ENCODE peak calls at places on chromosomes 16 and 17, in nine cellular contexts. S is endothelial cell; B is GF-D8; X is NCI-H1436; Y is H7; R is Kasumi-1; I is activated CD4-positive, alpha-beta T cell treated with anti-CD3 and anti-CD28 coated beads, Interleukin-2, amount 50 U/mL, for 48 hours; L is NCI-H2029; G is T follicular helper cell. A is an unnamed sample.

GRCh38 chr16:4922721-4923342 is 14.1 kb downstream of the PPL start:
- DNase-seq in I (no peak), R (no peak), L (no peak), S (no peak), B (no peak), G (no peak), Y (peak), X (no peak), A (no peak)

GRCh38 chr16:68083861-68084503 is 1.2 kb upstream of the NFATC3 start:
- DNase-seq in I (no peak), X (no peak), S (peak), R (no peak), L (no peak), G (no peak), B (no peak), Y (peak), A (no peak)

GRCh38 chr16:15607700-15608396 is 35.1 kb downstream of the MARF1 start:
- DNase-seq in S (no peak), X (no peak), L (no peak), I (no peak), R (no peak), Y (no peak), B (no peak), G (no peak), A (no peak)

GRCh38 chr17:41645371-41646063 is 21.1 kb upstream of the KRT17 start:
- DNase-seq in G (no peak), S (no peak), L (no peak), B (peak), I (no peak), R (peak), Y (no peak), X (no peak), A (no peak)

GRCh38 chr17:27793168-27793905 is 7.0 kb downstream of the NOS2 start:
- DNase-seq in G (no peak), Y (peak), X (no peak), I (no peak), R (no peak), S (peak), B (no peak), L (no peak), A (no peak)

GRCh38 chr17:41835800-41836549 is at the start of gene NT5C3B:
- DNase-seq in I (peak), S (peak), R (peak), X (peak), Y (peak), B (no peak), G (peak), L (no peak), A (no peak)

GRCh38 chr17:67438669-67439068 is 61.6 kb downstream of the PITPNC1 start:
- DNase-seq in S (no peak), Y (peak), L (no peak), G (no peak), B (no peak), R (no peak), I (no peak), X (no peak), A (no peak)

GRCh38 chr16:20901441-20902112 is 1.0 kb downstream of the LYRM1 start:
- DNase-seq in X (peak), S (peak), Y (peak), G (no peak), L (no peak), R (no peak), B (peak), I (peak), A (peak)

GRCh38 chr17:55301521-55302406 is 37.0 kb downstream of the HLF start:
- DNase-seq in X (no peak), S (no peak), G (no peak), R (no peak), Y (no peak), B (no peak), I (no peak), L (no peak), A (no peak)

GRCh38 chr17:77963441-77963840 is 4.9 kb downstream of the TNRC6C start:
- DNase-seq in I (peak), R (peak), L (peak), X (no peak), Y (no peak), S (no peak), G (peak), B (peak), A (no peak)

GRCh38 chr17:77124192-77124908 is 16.4 kb upstream of the SEC14L1 start:
- DNase-seq in B (no peak), R (no peak), Y (no peak), S (peak), L (no peak), X (no peak), G (no peak), I (no peak), A (no peak)

GRCh38 chr17:18959071-18959844 is 7.3 kb downstream of the SLC5A10 start:
- DNase-seq in I (no peak), R (no peak), S (no peak), X (no peak), L (no peak), B (no peak), Y (peak), G (no peak), A (no peak)

GRCh38 chr16:50547340-50547865 is 793 bp upstream of the NKD1 start:
- DNase-seq in G (peak), I (peak), X (peak), Y (peak), B (peak), S (peak), L (no peak), R (peak), A (peak)

GRCh38 chr17:43984521-43984920 is 19.9 kb upstream of the NAGS start:
- DNase-seq in R (no peak), I (no peak), X (no peak), Y (peak), G (no peak), S (no peak), L (no peak), B (no peak), A (no peak)

GRCh38 chr16:53224932-53225533 is 170.2 kb downstream of the CHD9 start:
- DNase-seq in I (no peak), X (no peak), G (no peak), S (no peak), L (no peak), Y (no peak), R (no peak), B (peak), A (no peak)

GRCh38 chr17:68381076-68381900 is 76.0 kb downstream of the WIPI1 start:
- DNase-seq in G (no peak), B (no peak), S (no peak), X (no peak), Y (no peak), I (peak), R (no peak), L (peak), A (no peak)

GRCh38 chr17:7855643-7856080 is 796 bp downstream of the TMEM88 start:
- DNase-seq in X (no peak), R (no peak), Y (peak), L (no peak), I (no peak), G (no peak), B (no peak), S (no peak), A (no peak)

GRCh38 chr16:70766176-70766575 is 34.8 kb downstream of the VAC14 start:
- DNase-seq in B (no peak), Y (no peak), L (no peak), G (no peak), X (no peak), R (no peak), I (no peak), S (no peak), A (no peak)

GRCh38 chr16:87132361-87133014 is 184.7 kb downstream of the C16orf95 start:
- DNase-seq in L (no peak), X (no peak), G (no peak), Y (peak), I (no peak), B (no peak), R (no peak), S (no peak), A (no peak)

GRCh38 chr16:27470567-27471431 is 68.8 kb downstream of the IL21R start:
- DNase-seq in S (no peak), I (no peak), Y (no peak), B (no peak), X (no peak), G (no peak), R (no peak), L (no peak), A (no peak)

GRCh38 chr17:80773243-80773991 is 218.2 kb upstream of the CHMP6 start:
- DNase-seq in I (no peak), X (no peak), G (no peak), R (peak), S (no peak), Y (peak), L (peak), B (no peak), A (no peak)

GRCh38 chr17:67689534-67690177 is 28.1 kb upstream of the NOL11 start:
- DNase-seq in R (peak), X (peak), I (peak), B (peak), L (peak), S (peak), G (peak), Y (peak), A (peak)

GRCh38 chr17:79014158-79014758 is 4.7 kb upstream of the CANT1 start:
- DNase-seq in I (no peak), B (no peak), X (no peak), S (no peak), G (no peak), L (no peak), Y (no peak), R (no peak), A (no peak)

GRCh38 chr17:27419156-27419555 is 37.1 kb upstream of the KSR1 start:
- DNase-seq in I (no peak), G (no peak), L (no peak), X (no peak), R (no peak), S (no peak), B (no peak), Y (no peak), A (no peak)

GRCh38 chr17:82929676-82930042 is 89.8 kb upstream of the ZNF750 start:
- DNase-seq in X (no peak), R (no peak), I (no peak), G (no peak), Y (no peak), B (no peak), L (no peak), S (no peak), A (no peak)

GRCh38 chr16:73546351-73546845 is 498.5 kb upstream of the ZFHX3 start:
- DNase-seq in X (peak), R (no peak), G (no peak), B (no peak), Y (peak), S (no peak), L (no peak), I (no peak), A (no peak)

GRCh38 chr17:72802726-72803125 is 289.8 kb downstream of the SLC39A11 start:
- DNase-seq in B (no peak), Y (no peak), X (no peak), R (no peak), L (no peak), S (no peak), G (no peak), I (no peak), A (no peak)

GRCh38 chr16:85479972-85480726 is 133.0 kb upstream of the GSE1 start:
- DNase-seq in S (no peak), X (peak), G (no peak), B (no peak), L (no peak), I (no peak), R (peak), Y (peak), A (no peak)

GRCh38 chr16:57265850-57266530 is 18.5 kb downstream of the PLLP start:
- DNase-seq in Y (peak), B (no peak), I (no peak), S (no peak), R (no peak), G (no peak), X (no peak), L (peak), A (no peak)

GRCh38 chr16:67181346-67181745 is 2.4 kb downstream of the MATCAP1 start:
- DNase-seq in R (no peak), G (no peak), X (no peak), L (no peak), I (no peak), B (no peak), S (no peak), Y (no peak), A (no peak)

GRCh38 chr16:84881702-84882521 is 62.1 kb downstream of the CRISPLD2 start:
- DNase-seq in R (no peak), G (no peak), B (no peak), X (no peak), Y (no peak), I (no peak), S (no peak), L (no peak), A (no peak)

GRCh38 chr17:61574542-61575351 is 16.3 kb downstream of the NACA2 start:
- DNase-seq in S (peak), G (no peak), L (no peak), I (no peak), X (peak), B (no peak), Y (peak), R (peak), A (peak)

A was measured in NCI-H748 treated with DMSO at 0.1 percent for 48 hours.